ENCODE peak calls at places on chromosomes 5 and 9, in seven cellular contexts. C, P, Y, W, M, G and Z are unnamed samples.

GRCh38 chr5:130652178-130652577 is 512.9 kb downstream of the HINT1 start:
- DNase-seq in M (no peak), G (no peak), Y (peak; percentile 6), W (no peak), C (no peak), P (no peak), Z (no peak)

GRCh38 chr5:40332945-40333344 is 346.8 kb upstream of the PTGER4 start:
- DNase-seq in Y (no peak), G (no peak), M (no peak), W (no peak), C (no peak), P (no peak), Z (peak; percentile 15)

GRCh38 chr9:133584559-133585476 is 24.4 kb downstream of the FAM163B start:
- DNase-seq in C (no peak), G (peak; percentile 58), M (no peak), W (no peak), P (no peak), Y (peak; percentile 16), Z (peak; percentile 48)

GRCh38 chr9:107688728-107689127 is 199.2 kb upstream of the KLF4 start:
- DNase-seq in W (no peak), G (no peak), Y (no peak), C (no peak), P (no peak), M (no peak), Z (peak; percentile 86)

GRCh38 chr5:14036947-14037346 is 92.5 kb upstream of the DNAH5 start:
- DNase-seq in P (no peak), C (no peak), Y (no peak), W (no peak), M (peak; percentile 57), G (no peak), Z (no peak)

GRCh38 chr5:109691248-109691574 is 1.5 kb downstream of the MAN2A1 start:
- DNase-seq in C (no peak), G (no peak), W (no peak), P (peak; percentile 11), Y (no peak), M (no peak), Z (no peak)

GRCh38 chr5:73540192-73540591 is 25.2 kb downstream of the ANKRA2 start:
- DNase-seq in P (no peak), Y (no peak), C (no peak), M (no peak), W (no peak), G (no peak), Z (peak; percentile 35)

GRCh38 chr5:42492978-42493377 is 69.7 kb downstream of the GHR start:
- DNase-seq in W (no peak), G (no peak), C (no peak), M (no peak), P (no peak), Y (no peak), Z (peak; percentile 31)

GRCh38 chr9:5596173-5596572 is 32.7 kb upstream of the RIC1 start:
- DNase-seq in Y (no peak), W (no peak), G (no peak), P (no peak), M (no peak), C (no peak), Z (no peak)